ENCODE peak calls at places on chromosomes 16 and 17, in five cellular contexts. F is MM.1S, U is GM23248, Y is PC-3, D is HCT116. Q is an unnamed sample. For H3K9me2, the result is how much of the 10 kb centered on the place peaks cover.

GRCh38 chr17:73043686-73044581 is 48.6 kb downstream of the SLC39A11 start:
- DNase-seq in F (no peak), U (peak), Y (peak), D (no peak), Q (no peak)

GRCh38 chr16:73086108-73086507 is 38.2 kb upstream of the ZFHX3 start:
- DNase-seq in F (no peak), U (no peak), Y (no peak), D (no peak), Q (no peak)

GRCh38 chr16:86222541-86222940 is 287.8 kb upstream of the FOXF1 start:
- DNase-seq in F (no peak), U (peak), Y (no peak), D (no peak), Q (no peak)

GRCh38 chr16:31114468-31114867 is 3.0 kb upstream of the KAT8 start:
- DNase-seq in F (no peak), U (no peak), Y (no peak), D (no peak), Q (no peak)

GRCh38 chr17:31627960-31628359 is 231.1 kb downstream of the COPRS start:
- DNase-seq in F (no peak), U (peak), Y (peak), D (no peak), Q (no peak)

GRCh38 chr16:85507342-85507741 is 105.8 kb upstream of the GSE1 start:
- DNase-seq in F (no peak), U (no peak), Y (no peak), D (no peak), Q (no peak)

GRCh38 chr17:43410557-43411368 is 12.0 kb downstream of the ARL4D start:
- DNase-seq in F (no peak), U (peak), Y (no peak), D (no peak), Q (no peak)

GRCh38 chr17:81607431-81607830 is 29.5 kb downstream of the NPLOC4 start:
- DNase-seq in F (no peak), U (peak), Y (no peak), D (no peak), Q (no peak)

GRCh38 chr16:89120921-89121351 is 27.3 kb downstream of the ACSF3 start:
- DNase-seq in F (no peak), U (no peak), Y (no peak), D (no peak), Q (no peak)

GRCh38 chr16:5041604-5042133 is 7.9 kb upstream of the NAGPA start:
- DNase-seq in F (peak), U (peak), Y (peak), D (peak), Q (no peak)

GRCh38 chr16:87028481-87029320 is 288.5 kb downstream of the C16orf95 start:
- DNase-seq in F (no peak), U (no peak), Y (no peak), D (no peak), Q (no peak)

GRCh38 chr16:56936950-56937349 is 5.0 kb downstream of the HERPUD1 start:
- DNase-seq in F (peak), U (no peak), Y (no peak), D (no peak), Q (no peak)

GRCh38 chr17:77465358-77466041 is 324.7 kb downstream of the SEC14L1 start:
- DNase-seq in F (peak), U (peak), Y (peak), D (no peak), Q (peak)

GRCh38 chr17:38747385-38748328 is 479 bp downstream of the PCGF2 start:
- DNase-seq in F (no peak), U (peak), Y (no peak), D (no peak), Q (peak)

GRCh38 chr17:28908640-28909098 is 5.8 kb upstream of the DHRS13 start:
- DNase-seq in F (no peak), U (peak), Y (peak), D (no peak), Q (no peak)

GRCh38 chr16:30948956-30949654 is at the start of gene ORAI3:
- DNase-seq in F (peak), U (peak), Y (peak), D (no peak), Q (peak)

GRCh38 chr16:85010931-85011845 is at the start of gene ZDHHC7:
- DNase-seq in F (peak), U (peak), Y (peak), D (peak), Q (peak)

GRCh38 chr16:85699628-85700027 is 10.9 kb upstream of the GINS2 start:
- DNase-seq in F (no peak), U (peak), Y (no peak), D (no peak), Q (no peak)

GRCh38 chr17:19401321-19402010 is 9.6 kb upstream of the RNF112 start:
- DNase-seq in F (no peak), U (no peak), Y (no peak), D (no peak), Q (no peak)

GRCh38 chr17:60535382-60536279 is 9.6 kb upstream of the APPBP2 start:
- DNase-seq in F (no peak), U (peak), Y (no peak), D (no peak), Q (no peak)

GRCh38 chr16:3098459-3099394 is at the start of gene ZSCAN10:
- DNase-seq in F (no peak), U (no peak), Y (no peak), D (no peak), Q (no peak)

GRCh38 chr17:76578376-76578775 is 7.3 kb downstream of the ST6GALNAC2 start:
- DNase-seq in F (no peak), U (no peak), Y (peak), D (no peak), Q (no peak)

GRCh38 chr16:81873843-81874752 is 95.0 kb downstream of the PLCG2 start:
- DNase-seq in F (peak), U (peak), Y (peak), D (peak), Q (peak)

GRCh38 chr17:76281573-76282371 is 16.6 kb downstream of the UBALD2 start:
- DNase-seq in F (no peak), U (no peak), Y (no peak), D (no peak), Q (no peak)

GRCh38 chr16:46974352-46974751 is 878 bp upstream of the DNAJA2 start:
- DNase-seq in F (peak), U (peak), Y (no peak), D (no peak), Q (peak)

GRCh38 chr17:419073-419735 is 66.6 kb upstream of the RPH3AL start:
- DNase-seq in F (no peak), U (no peak), Y (no peak), D (no peak), Q (no peak)

GRCh38 chr17:75406222-75406615 is 741 bp upstream of the GRB2 start:
- DNase-seq in F (no peak), U (peak), Y (peak), D (no peak), Q (no peak)

GRCh38 chr17:68775338-68775737 is 174.2 kb upstream of the FAM20A start:
- DNase-seq in F (no peak), U (peak), Y (peak), D (no peak), Q (no peak)

GRCh38 chr17:74280093-74280513 is 6.1 kb downstream of the DNAI2 start:
- DNase-seq in F (peak), U (no peak), Y (no peak), D (no peak), Q (no peak)

GRCh38 chr17:74077231-74077630 is 126.2 kb upstream of the RPL38 start:
- DNase-seq in F (no peak), U (no peak), Y (no peak), D (no peak), Q (no peak)

GRCh38 chr16:642189-643049 is 791 bp downstream of the MCRIP2 start:
- DNase-seq in F (peak), U (peak), Y (peak), D (no peak), Q (peak)
- H2AFZ ChIP-seq in F (no peak), U (peak), Y (peak), D (no peak), Q (no peak)

DNA sequence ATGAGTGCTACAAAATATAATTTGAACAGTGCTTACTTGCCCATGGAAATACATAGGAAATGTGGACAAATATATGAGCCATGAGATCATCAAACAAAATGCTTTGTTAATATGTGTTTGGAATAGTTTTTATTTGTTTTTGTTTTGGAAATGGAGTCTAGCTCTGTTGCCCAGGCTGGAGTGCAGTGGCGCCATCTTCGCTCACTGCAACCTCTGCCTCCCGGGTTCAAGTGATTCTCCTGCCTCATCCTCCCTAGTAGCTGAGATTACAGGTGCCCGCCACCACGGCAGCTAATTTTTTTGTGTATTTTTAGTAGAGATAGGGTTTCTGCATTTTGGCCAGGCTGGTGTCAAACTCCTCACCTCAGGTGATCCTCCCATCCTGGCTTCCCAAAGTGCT is 2.8 kb downstream of the CNEP1R1 start:
- DNase-seq in F (no peak), U (no peak), Y (no peak), D (no peak), Q (no peak)
- H3K9ac ChIP-seq in F (no peak), U (no peak), Y (no peak), D (no peak), Q (no peak)

DNA sequence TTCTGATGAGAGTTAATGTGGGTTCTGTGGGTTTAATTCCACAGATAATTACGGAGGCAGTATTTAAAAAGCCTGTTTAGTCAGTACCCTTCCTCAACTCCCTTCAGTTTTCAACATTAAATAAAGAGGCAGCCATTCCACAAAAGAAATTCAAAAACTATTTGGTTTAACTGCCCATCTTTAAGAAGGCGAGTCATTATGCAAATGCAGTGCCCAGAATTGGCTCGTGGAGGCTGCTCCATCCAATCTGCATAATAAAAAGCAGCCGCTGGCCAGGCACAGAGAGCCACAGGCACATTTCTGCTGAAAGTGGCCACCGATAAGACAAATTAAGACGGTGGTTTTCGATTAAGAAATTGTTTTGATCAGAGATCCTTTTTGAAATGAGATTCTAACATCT is 194.4 kb upstream of the TOX3 start:
- DNase-seq in F (no peak), U (no peak), Y (no peak), D (no peak), Q (no peak)
- H3K9me2 ChIP-seq in F (under half), U (under half), Y (under half), D (under half), Q (under half)

GRCh38 chr16:60684002-60684401 is 1352.2 kb downstream of the CDH8 start:
- DNase-seq in F (peak), U (no peak), Y (no peak), D (no peak), Q (no peak)
- H2AFZ ChIP-seq in F (peak), U (no peak), Y (no peak), D (no peak), Q (no peak)

GRCh38 chr17:4786516-4786915 is 352 bp upstream of the VMO1 start:
- DNase-seq in F (no peak), U (peak), Y (no peak), D (no peak), Q (no peak)
- H3K9ac ChIP-seq in F (no peak), U (peak), Y (no peak), D (no peak), Q (no peak)

GRCh38 chr16:23068337-23068736 is 80.9 kb downstream of the USP31 start:
- DNase-seq in F (no peak), U (no peak), Y (no peak), D (no peak), Q (no peak)
- H3K9me2 ChIP-seq in F (under half), U (under half), Y (under half), D (under half), Q (under half)

DNA sequence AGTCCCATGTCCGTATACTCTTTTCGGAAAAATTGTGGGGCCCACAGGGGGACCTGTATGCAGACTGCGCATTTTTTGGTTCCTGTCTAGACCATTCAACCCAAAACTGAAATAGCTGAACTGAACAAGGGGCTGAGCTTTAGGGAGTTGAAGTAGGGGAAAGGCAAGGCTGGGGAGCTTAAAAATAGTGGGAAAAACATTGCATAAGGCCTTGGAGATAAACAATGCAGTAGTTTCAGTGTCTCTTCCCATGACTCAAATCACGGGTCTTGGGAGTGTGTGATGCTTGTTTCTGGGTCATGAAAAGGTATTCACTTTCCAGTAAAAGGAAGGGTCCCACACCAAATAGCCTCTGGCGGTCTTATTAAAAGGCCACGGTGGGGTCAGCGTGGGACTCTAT is 402.8 kb upstream of the SALL1 start:
- DNase-seq in F (no peak), U (no peak), Y (no peak), D (no peak), Q (no peak)
- H2AFZ ChIP-seq in F (no peak), U (no peak), Y (no peak), D (no peak), Q (no peak)

Q was measured in Karpas-422.